ENCODE peak calls at places on chromosomes 5 and 9, in four cellular contexts. Z is IMR-90, E is H9, L is H1. W is an unnamed sample.

GRCh38 chr5:25357605-25358004 is 712.8 kb upstream of the CDH10 start:
- DNase-seq in Z (no peak), E (no peak), L (no peak), W (no peak)

GRCh38 chr9:95381243-95381642 is 63.7 kb upstream of the FANCC start:
- DNase-seq in E (no peak), L (peak; percentile 22), Z (peak; percentile 48), W (no peak)

GRCh38 chr9:12785251-12785880 is 10.5 kb downstream of the LURAP1L start:
- DNase-seq in L (no peak), E (no peak), Z (peak; percentile 55), W (no peak)

GRCh38 chr5:170112876-170113516 is 7.3 kb downstream of the FOXI1 start:
- DNase-seq in Z (no peak), L (peak; percentile 45), E (peak; percentile 49), W (peak; percentile 41)

GRCh38 chr9:10005206-10005605 is 607.6 kb downstream of the PTPRD start:
- DNase-seq in Z (no peak), L (no peak), E (no peak), W (no peak)

GRCh38 chr9:92180669-92181181 is 65.5 kb upstream of the SPTLC1 start:
- DNase-seq in E (no peak), Z (peak; percentile 91), L (no peak), W (peak; percentile 82)

GRCh38 chr5:10481241-10481932 is 39.7 kb downstream of the ROPN1L start:
- DNase-seq in L (no peak), Z (no peak), E (peak; percentile 51), W (no peak)

GRCh38 chr5:43409809-43410271 is 2.4 kb downstream of the CCL28 start:
- DNase-seq in L (no peak), Z (no peak), E (no peak), W (no peak)

GRCh38 chr5:157603333-157604190 is 28.0 kb upstream of the ADAM19 start:
- DNase-seq in L (no peak), Z (peak; percentile 93), E (no peak), W (no peak)

DNA sequence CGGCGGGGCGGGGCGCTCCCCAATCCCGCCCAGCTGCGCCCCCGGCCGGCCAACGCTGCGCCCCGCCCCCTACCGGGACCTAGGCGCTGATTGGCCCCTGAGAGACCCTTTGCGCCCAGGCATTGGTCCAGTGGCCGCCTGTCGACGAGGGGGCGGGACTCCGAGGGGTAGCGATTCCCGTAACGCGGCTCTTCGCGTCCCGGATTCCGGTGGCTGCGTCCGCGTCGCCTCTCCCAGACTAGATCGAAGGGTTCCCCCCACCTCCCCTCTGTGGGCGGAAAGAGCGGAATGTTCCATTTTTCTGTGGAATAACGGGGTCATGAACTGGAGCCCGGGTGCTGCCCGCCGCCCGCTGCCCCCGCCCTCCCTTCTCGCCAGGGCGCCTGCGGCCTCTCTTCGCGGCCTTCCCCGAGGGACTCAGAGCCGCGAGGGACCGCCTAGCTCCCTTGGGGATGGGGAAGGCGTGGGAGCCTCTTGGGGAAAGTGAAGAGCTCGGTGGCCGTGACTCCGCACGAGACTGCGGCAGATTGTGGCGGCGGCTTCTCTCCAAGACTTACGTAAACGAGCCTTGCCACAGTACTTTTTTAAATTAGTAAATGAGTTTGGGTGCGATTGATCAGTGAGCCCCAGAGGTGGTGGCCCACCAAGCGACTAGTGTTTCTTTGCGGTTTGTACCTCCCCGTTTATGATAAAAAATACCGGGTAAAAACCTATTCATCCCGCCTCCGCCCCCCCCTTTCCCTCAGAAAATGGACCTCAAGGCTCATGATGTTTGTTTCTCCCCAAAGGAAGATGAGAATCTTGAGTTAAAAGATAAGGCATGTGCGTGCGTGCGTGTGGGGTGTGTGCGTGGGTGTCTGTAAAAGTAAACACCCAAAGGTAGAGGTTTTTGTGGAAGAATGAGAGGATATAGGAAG is 493 bp upstream of the IL6ST start:
- DNase-seq in E (peak; percentile 95), Z (peak; percentile 96), L (peak; percentile 96), W (peak; percentile 98)
- H3K23ac ChIP-seq in E (no peak overlapping the region), Z (peak overlapping the region; percentile 99), L (no peak overlapping the region), W (peak overlapping the region; percentile 25)

DNA sequence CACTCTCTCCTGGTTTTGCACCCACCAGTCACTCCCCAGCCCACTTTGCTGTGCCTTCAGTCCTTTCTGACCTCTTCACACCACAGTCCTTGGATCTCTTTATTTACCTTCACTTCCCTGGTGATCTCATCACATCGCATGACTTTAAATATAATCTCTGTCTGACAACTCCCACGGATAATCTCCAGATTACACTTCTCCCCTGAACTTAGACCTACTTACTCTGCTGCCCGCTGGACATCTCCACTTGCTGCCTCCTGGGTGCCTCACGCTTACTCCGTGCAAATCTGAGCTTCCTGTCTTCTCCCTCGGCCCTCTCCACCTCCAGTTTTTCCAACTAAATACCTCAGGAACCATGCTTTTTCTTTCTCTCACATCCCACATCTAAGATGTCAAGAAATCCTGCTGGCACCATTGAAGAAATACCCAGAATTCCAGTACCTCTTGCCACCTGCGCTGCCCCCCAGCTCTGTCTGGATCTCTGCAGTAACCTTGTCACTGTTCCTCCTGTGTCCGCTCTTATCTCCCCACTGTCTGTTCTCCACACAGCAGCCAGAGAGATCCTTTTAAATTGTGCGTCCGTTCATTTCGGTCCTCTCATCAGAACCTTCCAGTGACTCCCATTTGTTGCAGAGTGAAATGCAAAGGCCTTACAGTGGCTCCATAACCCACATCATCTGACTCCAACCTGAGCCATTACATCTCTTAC is 9.3 kb downstream of the SFXN1 start:
- DNase-seq in E (no peak), L (no peak), Z (no peak), W (peak; percentile 28)
- H3K56ac ChIP-seq in E (no peak overlapping the region), L (no peak overlapping the region), Z (no peak overlapping the region), W (no peak overlapping the region)

GRCh38 chr5:57550132-57550531 is 67.5 kb upstream of the ACTBL2 start:
- DNase-seq in Z (no peak), E (peak; percentile 37), L (no peak), W (peak; percentile 19)
- H3K23ac ChIP-seq in Z (no peak overlapping the region), E (no peak overlapping the region), L (no peak overlapping the region), W (no peak overlapping the region)

GRCh38 chr9:122124048-122124447 is 30.9 kb upstream of the TTLL11 start:
- DNase-seq in Z (no peak), E (no peak), L (no peak), W (no peak)

GRCh38 chr9:122126340-122127333 is 32.9 kb downstream of the NDUFA8 start:
- DNase-seq in Z (peak; percentile 51), E (peak; percentile 71), L (peak; percentile 74), W (peak; percentile 91)

GRCh38 chr9:122125891-122126331 is 32.8 kb upstream of the TTLL11 start:
- DNase-seq in L (peak; percentile 74), Z (peak; percentile 12), E (peak; percentile 70), W (peak; percentile 56)

GRCh38 chr9:122124528-122124927 is 31.4 kb upstream of the TTLL11 start:
- DNase-seq in Z (no peak), E (no peak), L (no peak), W (no peak)

DNA sequence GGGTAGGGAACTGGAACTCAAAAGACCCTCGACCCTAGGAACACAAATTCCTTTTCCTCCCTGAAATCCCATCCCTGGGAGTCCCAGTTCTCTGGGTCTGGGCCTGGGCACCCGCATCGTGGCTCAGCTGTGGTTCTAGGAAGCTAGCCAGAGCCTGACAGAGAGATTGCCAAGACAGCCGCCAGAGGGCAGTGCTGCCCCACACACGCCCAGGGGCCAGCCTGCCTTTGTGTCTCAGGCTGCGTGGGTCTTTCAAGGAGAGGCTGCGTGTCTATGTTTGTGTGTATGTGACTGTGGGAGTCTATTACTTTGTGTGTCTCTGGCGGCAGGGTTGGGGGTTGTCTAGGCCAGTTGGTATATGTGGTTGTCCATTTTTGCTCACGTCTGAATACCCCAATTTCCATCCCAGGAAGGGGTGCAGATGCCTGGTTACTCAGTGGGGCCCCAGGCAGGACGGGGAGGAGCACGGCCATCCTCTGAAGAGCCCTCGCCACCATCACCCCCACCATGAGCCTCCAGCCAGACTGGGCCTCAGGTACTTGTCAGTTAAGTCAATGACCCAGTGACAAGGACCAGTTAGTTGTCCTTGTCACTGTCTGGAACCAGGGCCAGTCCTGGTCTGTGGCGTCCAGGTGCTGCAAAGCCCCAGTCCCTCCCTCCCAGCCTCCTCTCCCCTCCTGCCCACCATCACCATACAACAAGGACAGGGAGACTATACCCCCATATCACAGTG is 32.2 kb upstream of the TTLL11 start:
- DNase-seq in L (peak; percentile 92), Z (peak; percentile 76), E (peak; percentile 82), W (peak; percentile 77)
- H3K56ac ChIP-seq in L (no peak overlapping the region), Z (no peak overlapping the region), E (no peak overlapping the region), W (no peak overlapping the region)

GRCh38 chr9:27117489-27118135 is 8.6 kb downstream of the TEK start:
- DNase-seq in Z (no peak), L (no peak), E (peak; percentile 35), W (peak; percentile 87)
- H3K23ac ChIP-seq in Z (no peak overlapping the region), L (no peak overlapping the region), E (no peak overlapping the region), W (no peak overlapping the region)

GRCh38 chr5:137833463-137833862 is 34.2 kb upstream of the MYOT start:
- DNase-seq in L (no peak), E (no peak), Z (peak; percentile 47), W (peak; percentile 96)

GRCh38 chr5:137834498-137834897 is 33.2 kb upstream of the MYOT start:
- DNase-seq in Z (no peak), E (no peak), L (no peak), W (peak; percentile 59)

GRCh38 chr5:137828664-137829063 is 39.0 kb upstream of the MYOT start:
- DNase-seq in L (no peak), Z (no peak), E (no peak), W (no peak)

GRCh38 chr5:137832416-137832815 is 35.2 kb upstream of the MYOT start:
- DNase-seq in L (no peak), E (no peak), Z (no peak), W (no peak)

GRCh38 chr5:137831526-137831925 is 36.1 kb upstream of the MYOT start:
- DNase-seq in Z (no peak), E (no peak), L (no peak), W (no peak)
- H3K56ac ChIP-seq in Z (no peak overlapping the region), E (no peak overlapping the region), L (no peak overlapping the region), W (no peak overlapping the region)

GRCh38 chr9:134316444-134317160 is 9.7 kb upstream of the RXRA start:
- DNase-seq in L (no peak), E (no peak), Z (peak; percentile 68), W (no peak)
- H3K23ac ChIP-seq in L (no peak overlapping the region), E (no peak overlapping the region), Z (no peak overlapping the region), W (no peak overlapping the region)

GRCh38 chr5:135276151-135276550 is 122.9 kb downstream of the MACROH2A1 start:
- DNase-seq in L (no peak), Z (no peak), E (no peak), W (no peak)

GRCh38 chr5:135279328-135279727 is 119.7 kb downstream of the MACROH2A1 start:
- DNase-seq in Z (no peak), E (no peak), L (no peak), W (no peak)
- H3K56ac ChIP-seq in Z (no peak overlapping the region), E (no peak overlapping the region), L (no peak overlapping the region), W (no peak overlapping the region)

GRCh38 chr9:97501177-97501971 is at the start of gene TMOD1:
- DNase-seq in E (peak; percentile 69), Z (peak; percentile 34), L (peak; percentile 80), W (peak; percentile 65)
- H3K23ac ChIP-seq in E (no peak within 1 kb of the TSS), Z (peak within 1 kb of the TSS; percentile 43), L (no peak within 1 kb of the TSS), W (no peak within 1 kb of the TSS)

W was measured in mesendoderm.